ENCODE peak calls at places on chromosomes 6 and 20, in seven cellular contexts. V is transverse colon, F is H1, Y is stomach, K is upper lobe of left lung, I is K562, O is esophagus muscularis mucosa. W is an unnamed sample.

GRCh38 chr6:2221724-2222274 is 23.6 kb downstream of the GMDS start:
- DNase-seq in V (no peak), F (no peak), Y (no peak), K (no peak), I (no peak), O (peak), W (no peak)

GRCh38 chr20:19405958-19406357 is 193.5 kb downstream of the SLC24A3 start:
- DNase-seq in V (no peak), F (no peak), Y (no peak), K (no peak), I (no peak), O (peak), W (no peak)

GRCh38 chr6:14776307-14776706 is 469.6 kb upstream of the JARID2 start:
- DNase-seq in V (no peak), F (no peak), Y (no peak), K (no peak), I (no peak), O (no peak), W (no peak)

GRCh38 chr6:77633993-77634392 is 18.8 kb upstream of the MEI4 start:
- DNase-seq in V (no peak), F (no peak), Y (no peak), K (no peak), I (no peak), O (no peak), W (no peak)

GRCh38 chr6:25685896-25686295 is 33.9 kb downstream of the SCGN start:
- DNase-seq in V (no peak), F (no peak), Y (no peak), K (no peak), I (no peak), O (no peak), W (no peak)

GRCh38 chr6:112822769-112823168 is 475.6 kb downstream of the RFPL4B start:
- DNase-seq in V (no peak), F (no peak), Y (no peak), K (no peak), I (no peak), O (no peak), W (no peak)

GRCh38 chr20:58420798-58421496 is 31.9 kb downstream of the VAPB start:
- DNase-seq in V (no peak), F (no peak), Y (no peak), K (no peak), I (peak), O (no peak), W (no peak)

GRCh38 chr6:141988954-141989705 is 143.6 kb upstream of the GJE1 start:
- DNase-seq in V (no peak), F (peak), Y (no peak), K (no peak), I (peak), O (no peak), W (no peak)

GRCh38 chr20:44601801-44602204 is 19.4 kb downstream of the PKIG start:
- DNase-seq in V (peak), F (no peak), Y (no peak), K (no peak), I (no peak), O (no peak), W (peak)

GRCh38 chr6:98944598-98945011 is 3.1 kb downstream of the FBXL4 start:
- DNase-seq in V (no peak), F (no peak), Y (no peak), K (no peak), I (peak), O (no peak), W (no peak)

GRCh38 chr6:1233924-1234323 is 78.0 kb upstream of the FOXQ1 start:
- DNase-seq in V (no peak), F (no peak), Y (no peak), K (no peak), I (no peak), O (peak), W (no peak)

GRCh38 chr6:166446146-166446545 is 63.4 kb upstream of the MPC1 start:
- DNase-seq in V (no peak), F (no peak), Y (peak), K (no peak), I (no peak), O (no peak), W (no peak)

GRCh38 chr6:108739496-108740330 is 108.5 kb upstream of the ARMC2 start:
- DNase-seq in V (no peak), F (no peak), Y (peak), K (no peak), I (no peak), O (no peak), W (no peak)

GRCh38 chr6:34697904-34698557 is 1.5 kb upstream of the ILRUN start:
- DNase-seq in V (no peak), F (no peak), Y (no peak), K (no peak), I (peak), O (no peak), W (no peak)

GRCh38 chr20:5118220-5119142 is 1.3 kb downstream of the PCNA start:
- DNase-seq in V (no peak), F (no peak), Y (no peak), K (no peak), I (peak), O (no peak), W (no peak)

GRCh38 chr6:113481441-113481840 is 375.7 kb upstream of the MARCKS start:
- DNase-seq in V (no peak), F (no peak), Y (no peak), K (no peak), I (no peak), O (no peak), W (no peak)

GRCh38 chr6:152993847-152994246 is 8.7 kb downstream of the MTRF1L start:
- DNase-seq in V (no peak), F (no peak), Y (no peak), K (no peak), I (no peak), O (no peak), W (no peak)

GRCh38 chr6:159981591-159982245 is 12.8 kb downstream of the IGF2R start:
- DNase-seq in V (peak), F (no peak), Y (peak), K (no peak), I (peak), O (peak), W (peak)

GRCh38 chr6:147287869-147288271 is 83.7 kb downstream of the STXBP5 start:
- DNase-seq in V (no peak), F (no peak), Y (no peak), K (no peak), I (no peak), O (no peak), W (no peak)

GRCh38 chr20:38135641-38136420 is 29.2 kb downstream of the TGM2 start:
- DNase-seq in V (no peak), F (no peak), Y (no peak), K (no peak), I (no peak), O (no peak), W (peak)

GRCh38 chr6:1285589-1286340 is 26.1 kb upstream of the FOXQ1 start:
- DNase-seq in V (no peak), F (no peak), Y (no peak), K (no peak), I (no peak), O (peak), W (no peak)

GRCh38 chr20:58706150-58706892 is 13.7 kb downstream of the NPEPL1 start:
- DNase-seq in V (peak), F (peak), Y (no peak), K (no peak), I (no peak), O (peak), W (peak)

GRCh38 chr6:28505733-28506132 is 9.9 kb downstream of the GPX6 start:
- DNase-seq in V (no peak), F (no peak), Y (no peak), K (no peak), I (peak), O (no peak), W (no peak)

GRCh38 chr20:23585808-23586734 is 17.8 kb upstream of the CST9L start:
- DNase-seq in V (no peak), F (peak), Y (no peak), K (peak), I (no peak), O (peak), W (no peak)

GRCh38 chr6:78942451-78942850 is 75.1 kb downstream of the IRAK1BP1 start:
- DNase-seq in V (no peak), F (no peak), Y (no peak), K (no peak), I (no peak), O (no peak), W (no peak)

GRCh38 chr6:46626228-46626909 is 26.2 kb downstream of the CYP39A1 start:
- DNase-seq in V (no peak), F (no peak), Y (no peak), K (no peak), I (peak), O (no peak), W (no peak)

GRCh38 chr20:63536241-63536977 is 767 bp downstream of the PTK6 start:
- DNase-seq in V (peak), F (no peak), Y (peak), K (peak), I (no peak), O (no peak), W (no peak)

GRCh38 chr6:125953502-125953875 is 3.1 kb upstream of the HINT3 start:
- DNase-seq in V (peak), F (peak), Y (peak), K (peak), I (no peak), O (no peak), W (no peak)

GRCh38 chr6:29792123-29793035 is 35.2 kb upstream of the HLA-G start:
- DNase-seq in V (peak), F (peak), Y (peak), K (peak), I (no peak), O (no peak), W (peak)

GRCh38 chr20:63224272-63225081 is 8.5 kb upstream of the YTHDF1 start:
- DNase-seq in V (peak), F (no peak), Y (peak), K (peak), I (peak), O (no peak), W (peak)

GRCh38 chr6:129486333-129486732 is 223.6 kb downstream of the ARHGAP18 start:
- DNase-seq in V (no peak), F (no peak), Y (no peak), K (no peak), I (no peak), O (no peak), W (no peak)

GRCh38 chr6:33744001-33744848 is 2.5 kb downstream of the IP6K3 start:
- DNase-seq in V (peak), F (peak), Y (peak), K (no peak), I (peak), O (no peak), W (peak)

GRCh38 chr6:14638932-14639875 is 521.6 kb downstream of the CD83 start:
- DNase-seq in V (peak), F (peak), Y (no peak), K (no peak), I (no peak), O (no peak), W (no peak)

GRCh38 chr20:63519765-63520593 is 586 bp upstream of the PPDPF start:
- DNase-seq in V (peak), F (peak), Y (no peak), K (no peak), I (peak), O (no peak), W (no peak)

GRCh38 chr6:37680668-37681067 is 17.0 kb downstream of the MDGA1 start:
- DNase-seq in V (no peak), F (no peak), Y (no peak), K (peak), I (no peak), O (no peak), W (no peak)

GRCh38 chr6:20868397-20869185 is 334.3 kb downstream of the CDKAL1 start:
- DNase-seq in V (no peak), F (no peak), Y (peak), K (no peak), I (no peak), O (no peak), W (no peak)
- TF ChIP-seq POLR2AphosphoS5 in V (no peak), F (no peak), Y (no peak), K (no peak), I (no peak), O (no peak), W (no peak)

DNA sequence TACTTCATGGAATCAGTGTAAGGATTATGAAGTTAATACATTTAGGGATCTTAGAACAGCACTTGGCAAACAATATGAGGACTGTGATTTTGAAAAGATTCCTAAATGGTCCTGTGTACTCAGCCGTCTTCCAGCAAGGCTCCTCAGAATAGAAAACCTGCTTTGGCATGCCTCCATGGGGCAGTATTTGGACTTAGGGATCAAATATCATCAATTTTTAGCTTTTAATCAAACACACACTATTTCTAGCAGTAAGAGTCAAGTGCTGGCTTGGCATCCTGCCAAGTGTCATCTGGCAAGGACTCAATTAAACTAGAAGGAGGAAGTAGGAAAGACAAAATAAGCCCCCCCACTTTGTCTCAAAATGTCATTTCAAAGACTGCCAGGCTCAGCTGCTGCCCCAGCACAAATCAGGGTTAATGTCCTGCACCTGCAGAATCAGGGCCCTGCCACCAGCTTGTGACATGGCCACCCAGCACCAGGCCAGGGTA is 40.8 kb downstream of the IYD start:
- DNase-seq in V (peak), F (no peak), Y (peak), K (no peak), I (peak), O (no peak), W (no peak)
- TF ChIP-seq EP300 in V (no peak), F (no peak), Y (no peak), K (no peak), I (no peak), O (no peak), W (no peak)

GRCh38 chr6:134557509-134557908 is 239.6 kb upstream of the SGK1 start:
- DNase-seq in V (no peak), F (no peak), Y (no peak), K (no peak), I (no peak), O (no peak), W (no peak)

GRCh38 chr6:134551245-134551960 is 233.5 kb upstream of the SGK1 start:
- DNase-seq in V (no peak), F (no peak), Y (no peak), K (no peak), I (no peak), O (no peak), W (no peak)

GRCh38 chr6:134555672-134556071 is 237.8 kb upstream of the SGK1 start:
- DNase-seq in V (no peak), F (no peak), Y (no peak), K (no peak), I (no peak), O (no peak), W (no peak)

GRCh38 chr6:134550604-134551003 is 232.7 kb upstream of the SGK1 start:
- DNase-seq in V (no peak), F (no peak), Y (no peak), K (no peak), I (no peak), O (no peak), W (no peak)

GRCh38 chr6:134553941-134554340 is 236.0 kb upstream of the SGK1 start:
- DNase-seq in V (no peak), F (no peak), Y (no peak), K (no peak), I (no peak), O (no peak), W (no peak)
- TF ChIP-seq CTCF in V (no peak), F (no peak), Y (no peak), K (no peak), I (no peak), O (no peak), W (no peak)

DNA sequence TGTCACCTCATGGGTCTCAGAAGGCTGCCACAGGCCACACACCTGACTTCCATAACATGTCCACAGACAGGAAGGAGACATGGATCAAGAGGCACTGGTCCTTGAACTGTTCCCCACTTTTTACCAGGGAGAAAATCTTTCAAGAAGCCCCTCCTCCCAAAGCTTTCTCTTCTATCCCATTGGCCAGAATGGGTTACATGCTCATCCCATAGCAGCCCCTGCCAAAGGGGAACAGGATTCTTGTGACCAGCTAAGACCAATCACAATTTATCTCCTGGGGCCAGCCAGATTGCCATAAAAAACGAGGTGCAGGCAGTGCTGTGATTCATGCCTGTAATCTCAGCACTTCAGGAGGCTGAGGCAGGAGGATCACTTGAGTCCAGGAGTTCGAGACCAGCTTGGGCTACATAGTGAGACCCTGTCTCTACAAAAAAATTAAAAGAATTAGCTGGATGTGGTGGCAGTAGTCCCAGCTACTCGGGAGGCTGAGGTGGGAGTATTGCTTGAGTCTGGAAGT is 59.4 kb downstream of the TMEM242 start:
- DNase-seq in V (no peak), F (no peak), Y (no peak), K (no peak), I (no peak), O (no peak), W (peak)
- TF ChIP-seq POLR2AphosphoS5 in V (no peak), F (no peak), Y (no peak), K (no peak), I (no peak), O (no peak), W (no peak)

DNA sequence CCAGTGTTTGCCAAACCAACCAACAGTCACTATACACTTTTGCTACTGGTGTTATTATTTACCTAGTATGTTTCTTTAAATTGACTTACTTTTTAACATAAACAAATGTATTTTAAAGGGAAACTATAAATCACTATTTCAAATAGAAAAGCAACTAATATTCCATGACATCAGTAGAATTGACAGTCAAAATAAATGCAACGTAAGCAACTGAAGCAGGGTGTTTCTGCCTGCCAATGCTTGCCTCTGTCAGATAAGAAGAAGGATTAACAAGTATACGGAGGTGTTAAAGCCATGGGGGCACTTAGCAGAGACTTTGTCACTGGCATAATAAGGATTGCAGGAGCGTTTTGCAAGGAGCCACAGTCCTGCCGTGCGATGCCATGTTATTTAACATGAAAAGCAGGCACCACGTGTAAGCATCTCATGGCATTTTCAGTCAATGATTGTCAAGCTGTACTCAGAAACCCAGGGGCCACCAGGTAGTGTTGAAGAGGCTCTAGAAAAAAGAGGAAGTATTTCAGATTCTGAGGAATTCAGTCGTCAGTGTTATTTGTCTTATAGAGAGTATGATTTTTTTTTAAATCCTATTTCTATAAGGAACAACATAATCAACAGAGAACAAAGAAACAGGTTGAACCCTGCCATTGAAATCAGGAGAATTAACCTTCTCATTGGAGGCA is 131.7 kb downstream of the BFSP1 start:
- DNase-seq in V (no peak), F (no peak), Y (no peak), K (no peak), I (no peak), O (no peak), W (no peak)
- TF ChIP-seq EP300 in V (no peak), F (no peak), Y (no peak), K (no peak), I (no peak), O (no peak), W (no peak)

GRCh38 chr20:6269163-6269873 is 146.5 kb upstream of the FERMT1 start:
- DNase-seq in V (no peak), F (no peak), Y (no peak), K (no peak), I (peak), O (no peak), W (no peak)

GRCh38 chr20:6265204-6265904 is 142.5 kb upstream of the FERMT1 start:
- DNase-seq in V (no peak), F (no peak), Y (no peak), K (no peak), I (peak), O (no peak), W (no peak)
- TF ChIP-seq CTCF in V (peak), F (peak), Y (no peak), K (no peak), I (no peak), O (no peak), W (no peak)

GRCh38 chr20:25324412-25324811 is 66.2 kb downstream of the ABHD12 start:
- DNase-seq in V (peak), F (peak), Y (no peak), K (no peak), I (no peak), O (no peak), W (no peak)
- TF ChIP-seq POLR2AphosphoS5 in V (no peak), F (no peak), Y (no peak), K (peak), I (no peak), O (no peak), W (no peak)

GRCh38 chr6:82085701-82086100 is 161.8 kb downstream of the IBTK start:
- DNase-seq in V (no peak), F (no peak), Y (no peak), K (no peak), I (peak), O (no peak), W (no peak)

GRCh38 chr6:82084324-82084920 is 163.1 kb downstream of the IBTK start:
- DNase-seq in V (no peak), F (no peak), Y (no peak), K (no peak), I (no peak), O (no peak), W (no peak)

GRCh38 chr6:82083646-82084045 is 163.9 kb downstream of the IBTK start:
- DNase-seq in V (no peak), F (no peak), Y (no peak), K (no peak), I (no peak), O (no peak), W (no peak)

GRCh38 chr6:82088978-82089855 is 158.3 kb downstream of the IBTK start:
- DNase-seq in V (no peak), F (no peak), Y (no peak), K (no peak), I (no peak), O (no peak), W (no peak)

GRCh38 chr6:82086944-82087343 is 160.6 kb downstream of the IBTK start:
- DNase-seq in V (no peak), F (no peak), Y (no peak), K (no peak), I (no peak), O (no peak), W (no peak)
- TF ChIP-seq EP300 in V (no peak), F (no peak), Y (no peak), K (no peak), I (no peak), O (no peak), W (no peak)

DNA sequence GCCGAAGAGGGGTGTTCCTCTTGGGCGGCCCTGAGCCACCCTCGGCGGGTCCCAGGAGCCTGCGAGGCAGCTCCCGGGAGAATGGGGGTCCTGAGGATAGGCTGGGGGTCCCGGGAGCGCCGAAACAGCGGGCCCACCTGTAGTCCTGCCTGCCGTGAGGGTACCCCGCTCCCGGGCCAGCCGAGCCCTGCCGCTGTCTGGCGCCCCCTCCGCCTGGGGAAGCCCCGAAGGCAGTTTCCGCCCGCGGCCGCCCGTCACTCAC is 280 bp downstream of the SPATA2 start:
- DNase-seq in V (no peak), F (no peak), Y (no peak), K (no peak), I (no peak), O (no peak), W (no peak)
- TF ChIP-seq CTCF in V (no peak), F (no peak), Y (no peak), K (no peak), I (no peak), O (no peak), W (no peak)